ENCODE peak calls at places on chromosome X, in five cellular contexts. U is K562, H is GM12878, N is HCT116, A is HepG2. J is an unnamed sample.

GRCh38 chrX:115233497-115234219 is at the start of gene LRCH2:
- DNase-seq in U (no peak), H (no peak), N (no peak), A (no peak), J (peak)

GRCh38 chrX:34521563-34521962 is 135.5 kb downstream of the TMEM47 start:
- DNase-seq in U (no peak), H (no peak), N (no peak), A (no peak), J (no peak)

GRCh38 chrX:7689791-7690412 is 153.1 kb upstream of the VCX start:
- DNase-seq in U (no peak), H (no peak), N (no peak), A (no peak), J (no peak)

GRCh38 chrX:48790477-48790876 is 4.1 kb downstream of the GATA1 start:
- DNase-seq in U (no peak), H (no peak), N (no peak), A (no peak), J (no peak)

GRCh38 chrX:119647552-119648420 is 41.6 kb upstream of the NKRF start:
- DNase-seq in U (no peak), H (peak), N (no peak), A (no peak), J (no peak)

GRCh38 chrX:126137899-126138298 is 28.2 kb downstream of the DCAF12L2 start:
- DNase-seq in U (no peak), H (no peak), N (no peak), A (no peak), J (peak)

GRCh38 chrX:12349201-12349600 is 210.9 kb downstream of the FRMPD4 start:
- DNase-seq in U (no peak), H (no peak), N (no peak), A (no peak), J (no peak)

GRCh38 chrX:38804481-38805293 is 3.4 kb downstream of the MID1IP1 start:
- DNase-seq in U (peak), H (no peak), N (no peak), A (no peak), J (peak)

GRCh38 chrX:104137496-104137895 is 19.3 kb downstream of the SLC25A53 start:
- DNase-seq in U (peak), H (no peak), N (peak), A (no peak), J (no peak)

GRCh38 chrX:109624641-109625311 is at the start of gene KCNE5:
- DNase-seq in U (no peak), H (no peak), N (no peak), A (no peak), J (peak)

GRCh38 chrX:70969635-70970481 is 39.0 kb upstream of the SLC7A3 start:
- DNase-seq in U (peak), H (no peak), N (no peak), A (no peak), J (no peak)

GRCh38 chrX:13646154-13646549 is 6.8 kb upstream of the TCEANC start:
- DNase-seq in U (peak), H (no peak), N (peak), A (peak), J (peak)

GRCh38 chrX:119382606-119383005 is 16.5 kb upstream of the SLC25A43 start:
- DNase-seq in U (no peak), H (no peak), N (no peak), A (no peak), J (no peak)

GRCh38 chrX:111168314-111168713 is 72.3 kb downstream of the PAK3 start:
- DNase-seq in U (no peak), H (no peak), N (no peak), A (peak), J (peak)

GRCh38 chrX:15820106-15821073 is 30.1 kb downstream of the ZRSR2 start:
- DNase-seq in U (no peak), H (no peak), N (no peak), A (no peak), J (no peak)

GRCh38 chrX:48896611-48897011 is 957 bp downstream of the TIMM17B start:
- DNase-seq in U (peak), H (no peak), N (no peak), A (no peak), J (no peak)

GRCh38 chrX:9745417-9746115 is 20.1 kb downstream of the GPR143 start:
- DNase-seq in U (no peak), H (no peak), N (no peak), A (no peak), J (no peak)

GRCh38 chrX:13047752-13048151 is 3.3 kb upstream of the FAM9C start:
- DNase-seq in U (no peak), H (no peak), N (no peak), A (no peak), J (no peak)

GRCh38 chrX:110050386-110050785 is 47.5 kb downstream of the TMEM164 start:
- DNase-seq in U (no peak), H (no peak), N (no peak), A (no peak), J (no peak)

GRCh38 chrX:153060095-153060445 is 3.8 kb downstream of the PNMA3 start:
- DNase-seq in U (no peak), H (no peak), N (no peak), A (no peak), J (no peak)

GRCh38 chrX:96436105-96436504 is 248.5 kb upstream of the DIAPH2 start:
- DNase-seq in U (no peak), H (no peak), N (no peak), A (no peak), J (no peak)

GRCh38 chrX:136170109-136170800 is 22.9 kb downstream of the FHL1 start:
- DNase-seq in U (no peak), H (no peak), N (no peak), A (no peak), J (no peak)

GRCh38 chrX:10636337-10636736 is 16.0 kb upstream of the MID1 start:
- DNase-seq in U (peak), H (no peak), N (peak), A (no peak), J (peak)

GRCh38 chrX:115178473-115178872 is 10.7 kb upstream of the RBMXL3 start:
- DNase-seq in U (no peak), H (no peak), N (no peak), A (no peak), J (no peak)

GRCh38 chrX:98057176-98057575 is 1173.5 kb downstream of the RPA4 start:
- DNase-seq in U (no peak), H (no peak), N (no peak), A (no peak), J (no peak)

GRCh38 chrX:145410622-145411021 is 163.3 kb downstream of the SPANXN1 start:
- DNase-seq in U (no peak), H (no peak), N (no peak), A (no peak), J (no peak)

GRCh38 chrX:16087081-16087480 is 36.3 kb upstream of the GRPR start:
- DNase-seq in U (no peak), H (no peak), N (no peak), A (no peak), J (no peak)

GRCh38 chrX:111041018-111041462 is 55.0 kb upstream of the PAK3 start:
- DNase-seq in U (no peak), H (no peak), N (no peak), A (peak), J (no peak)

GRCh38 chrX:119201570-119201969 is 34.5 kb upstream of the PGRMC1 start:
- DNase-seq in U (no peak), H (no peak), N (no peak), A (no peak), J (no peak)

GRCh38 chrX:45619290-45619689 is 418.6 kb upstream of the DIPK2B start:
- DNase-seq in U (no peak), H (no peak), N (no peak), A (no peak), J (no peak)
- TF ChIP-seq ZBTB33 in U (no peak), H (no peak), N (no peak), A (no peak), J (no peak)

DNA sequence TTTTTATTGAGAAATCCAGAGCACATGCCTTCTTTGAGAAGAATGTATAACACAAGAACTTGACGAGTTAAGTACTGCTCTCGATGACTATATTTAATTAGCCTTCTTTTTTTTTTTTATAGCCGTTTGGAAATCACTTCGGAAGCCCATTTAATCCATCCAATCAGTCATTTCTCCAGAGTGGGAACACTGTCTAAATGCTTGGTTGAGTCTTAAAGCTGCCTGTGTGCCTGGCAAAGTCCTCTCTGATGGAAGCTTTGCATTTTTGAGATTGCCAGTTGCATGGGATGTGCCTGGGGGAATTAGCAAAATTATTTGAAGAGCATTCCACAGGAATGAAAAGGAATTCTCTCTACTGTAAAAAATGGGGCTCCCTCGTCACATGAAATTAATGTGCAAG is 398.7 kb upstream of the RPS6KA3 start:
- DNase-seq in U (no peak), H (no peak), N (no peak), A (no peak), J (no peak)
- TF ChIP-seq ZBTB33 in U (no peak), H (no peak), N (no peak), A (no peak), J (no peak)

GRCh38 chrX:65997978-65998717 is 41.7 kb downstream of the VSIG4 start:
- DNase-seq in U (peak), H (no peak), N (no peak), A (no peak), J (no peak)
- TF ChIP-seq ZBTB33 in U (no peak), H (no peak), N (no peak), A (no peak), J (no peak)

GRCh38 chrX:40248822-40249221 is 151.1 kb upstream of the BCOR start:
- DNase-seq in U (no peak), H (no peak), N (no peak), A (no peak), J (no peak)
- TF ChIP-seq ZBTB33 in U (no peak), H (no peak), N (no peak), A (no peak), J (no peak)

GRCh38 chrX:19183777-19184485 is 61.7 kb upstream of the ADGRG2 start:
- DNase-seq in U (no peak), H (no peak), N (no peak), A (no peak), J (no peak)
- TF ChIP-seq ZBTB33 in U (no peak), H (no peak), N (no peak), A (no peak), J (no peak)

DNA sequence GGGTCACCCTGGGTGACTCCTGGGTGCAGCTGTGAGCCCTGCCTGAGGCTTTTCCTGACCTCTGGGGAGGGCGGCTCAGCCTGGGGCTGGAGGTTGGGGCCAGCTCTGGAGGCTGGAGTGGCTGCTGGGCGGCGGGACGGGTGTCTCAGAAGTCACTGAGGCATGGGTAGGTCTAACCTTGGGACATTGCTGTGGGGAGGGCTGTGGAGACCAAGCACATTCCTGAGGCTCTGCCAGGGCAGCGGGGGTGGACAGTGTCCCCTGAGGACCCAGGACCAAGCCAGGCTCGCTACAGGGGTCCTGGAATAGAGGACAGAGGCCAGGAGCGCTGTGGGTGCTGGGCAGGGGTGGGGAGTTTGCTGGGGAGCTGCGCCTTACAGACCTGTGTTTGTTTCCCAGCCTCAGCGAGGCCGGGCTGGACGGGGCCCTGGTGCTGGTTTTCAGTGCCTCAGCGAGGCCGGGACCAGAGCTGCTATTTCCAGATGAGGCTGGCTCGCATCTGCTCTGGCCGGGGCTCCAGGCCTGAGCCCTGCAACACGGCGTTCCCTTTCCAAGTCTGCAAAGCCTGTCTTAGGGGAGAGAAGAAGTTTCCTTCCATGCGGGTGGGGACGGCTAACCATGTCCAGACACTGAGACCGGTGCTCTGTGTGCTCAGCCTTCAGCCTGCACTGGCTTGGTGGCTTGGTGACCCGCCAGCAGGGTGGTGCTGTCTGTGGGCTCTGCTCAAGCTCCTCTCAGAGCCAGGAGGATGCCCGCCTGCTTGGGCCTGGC is 3.0 kb upstream of the SLC25A6 start:
- DNase-seq in U (no peak), H (no peak), N (no peak), A (no peak), J (no peak)
- TF ChIP-seq ZBTB33 in U (no peak), H (no peak), N (no peak), A (no peak), J (no peak)

GRCh38 chrX:68508799-68509198 is 9.9 kb downstream of the YIPF6 start:
- DNase-seq in U (peak), H (no peak), N (no peak), A (no peak), J (no peak)
- TF ChIP-seq ZBTB33 in U (no peak), H (no peak), N (no peak), A (no peak), J (no peak)

GRCh38 chrX:18288716-18289115 is 65.8 kb downstream of the SCML2 start:
- DNase-seq in U (no peak), H (no peak), N (no peak), A (no peak), J (no peak)

GRCh38 chrX:18291006-18291545 is 63.4 kb downstream of the SCML2 start:
- DNase-seq in U (no peak), H (no peak), N (no peak), A (no peak), J (no peak)

GRCh38 chrX:18290200-18290599 is 64.3 kb downstream of the SCML2 start:
- DNase-seq in U (no peak), H (no peak), N (no peak), A (no peak), J (no peak)

DNA sequence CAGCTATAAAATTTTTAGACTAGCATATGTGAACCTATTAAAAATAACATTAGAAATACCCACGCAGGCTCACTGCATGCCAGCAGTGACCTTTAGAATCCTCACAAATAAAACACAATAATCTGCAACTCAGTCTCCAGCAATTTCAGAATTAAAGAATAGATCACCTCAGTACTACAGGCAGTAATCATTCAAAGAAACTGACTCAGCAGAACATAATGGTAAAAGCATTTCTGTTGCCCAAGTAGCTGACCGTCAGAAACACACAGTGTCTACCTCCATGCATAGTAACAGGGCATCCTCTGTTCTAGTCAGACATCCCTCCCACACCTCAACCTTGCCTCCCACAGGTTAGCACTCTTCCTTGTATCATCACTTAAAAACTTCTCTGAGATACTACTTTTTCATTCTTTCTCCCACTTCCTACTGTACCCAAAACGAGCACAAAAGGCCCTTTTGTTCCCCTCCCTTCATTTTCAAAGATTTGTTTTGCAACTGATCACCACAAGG is 65.7 kb upstream of the BEND2 start:
- DNase-seq in U (no peak), H (no peak), N (no peak), A (no peak), J (no peak)
- TF ChIP-seq ZBTB33 in U (no peak), H (no peak), N (no peak), A (no peak), J (no peak)

DNA sequence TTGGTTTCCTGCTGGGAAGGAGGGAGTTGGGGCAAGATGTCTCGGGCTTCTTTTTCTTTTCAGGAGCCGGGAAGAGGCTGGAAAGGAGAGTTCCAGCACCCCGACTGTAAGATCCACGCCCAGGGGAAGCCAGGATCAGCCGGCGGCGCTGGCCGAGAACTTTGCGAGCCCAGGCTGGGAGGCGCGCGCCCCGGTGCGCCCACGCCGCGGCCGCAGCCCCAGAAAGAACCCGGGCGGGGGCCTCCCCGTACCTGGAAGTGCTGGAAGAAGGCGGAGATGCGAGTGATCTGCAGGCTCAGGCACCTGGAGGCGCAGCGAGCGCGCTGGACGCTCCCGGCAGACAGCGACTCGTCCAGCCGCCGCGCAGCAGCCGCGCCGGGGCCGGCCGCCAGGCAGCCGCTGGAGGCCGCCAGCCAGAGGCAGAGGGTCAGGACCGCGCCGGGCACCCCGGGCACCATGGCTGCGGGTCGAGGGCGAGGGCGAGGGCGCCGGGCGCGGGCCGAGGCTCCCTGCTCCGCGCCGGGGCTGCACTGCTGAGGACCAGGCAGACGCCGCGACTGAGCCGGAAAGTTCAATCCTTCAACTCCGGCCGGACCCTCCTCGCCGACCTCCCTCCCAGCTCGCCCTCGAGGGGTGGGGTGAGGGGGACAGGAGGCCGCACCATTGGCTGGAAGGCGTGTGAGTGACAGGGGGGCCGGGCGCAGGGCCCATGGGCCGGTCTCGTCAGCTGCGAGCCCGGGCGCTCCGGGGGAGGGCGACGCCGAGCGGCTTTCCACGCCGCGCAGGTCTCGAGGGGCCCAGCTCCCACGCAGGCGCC is at the start of gene ANOS1:
- DNase-seq in U (no peak), H (no peak), N (no peak), A (no peak), J (peak)
- TF ChIP-seq ZBTB33 in U (no peak), H (no peak), N (no peak), A (no peak), J (no peak)

GRCh38 chrX:154457491-154458115 is 478 bp upstream of the PLXNA3 start:
- DNase-seq in U (peak), H (no peak), N (no peak), A (no peak), J (peak)

GRCh38 chrX:154459843-154460242 is 1.8 kb downstream of the PLXNA3 start:
- DNase-seq in U (peak), H (no peak), N (no peak), A (no peak), J (peak)

GRCh38 chrX:154458954-154459829 is 1.1 kb downstream of the PLXNA3 start:
- DNase-seq in U (no peak), H (no peak), N (no peak), A (no peak), J (peak)

GRCh38 chrX:154460326-154460725 is 2.2 kb downstream of the PLXNA3 start:
- DNase-seq in U (no peak), H (no peak), N (no peak), A (no peak), J (peak)

GRCh38 chrX:154458116-154458953 is at the start of gene PLXNA3:
- DNase-seq in U (peak), H (no peak), N (no peak), A (no peak), J (peak)
- TF ChIP-seq ZBTB33 in U (no peak), H (no peak), N (no peak), A (no peak), J (no peak)

J was measured in SK-N-SH.